ENCODE peak calls at places on chromosomes 2 and 18, in six cellular contexts. One of them, this sample, is unnamed.

GRCh38 chr2:153548536-153548935 is 70.0 kb upstream of the RPRM start:
- DNase-seq in sciatic nerve: no peak
- DNase-seq in AG20443: no peak
- DNase-seq in choroid plexus epithelial cell: no peak
- DNase-seq in HTR-8/SVneo: no peak
- DNase-seq in mesothelial cell of epicardium: no peak
- DNase-seq in this sample: no peak

GRCh38 chr2:162013514-162014205 is 60.4 kb downstream of the DPP4 start:
- DNase-seq in sciatic nerve: no peak
- DNase-seq in AG20443: no peak
- DNase-seq in choroid plexus epithelial cell: no peak
- DNase-seq in HTR-8/SVneo: no peak
- DNase-seq in mesothelial cell of epicardium: no peak
- DNase-seq in this sample: no peak

GRCh38 chr2:85861650-85862049 is 27.1 kb downstream of the ST3GAL5 start:
- DNase-seq in sciatic nerve: no peak
- DNase-seq in AG20443: no peak
- DNase-seq in choroid plexus epithelial cell: no peak
- DNase-seq in HTR-8/SVneo: no peak
- DNase-seq in mesothelial cell of epicardium: no peak
- DNase-seq in this sample: no peak

GRCh38 chr18:78722391-78722790 is 257.2 kb upstream of the SALL3 start:
- DNase-seq in sciatic nerve: peak; percentile 1
- DNase-seq in AG20443: no peak
- DNase-seq in choroid plexus epithelial cell: no peak
- DNase-seq in HTR-8/SVneo: no peak
- DNase-seq in mesothelial cell of epicardium: no peak
- DNase-seq in this sample: no peak

GRCh38 chr2:62826141-62826540 is 120.6 kb downstream of the EHBP1 start:
- DNase-seq in sciatic nerve: no peak
- DNase-seq in AG20443: no peak
- DNase-seq in choroid plexus epithelial cell: peak; percentile 76
- DNase-seq in HTR-8/SVneo: peak; percentile 23
- DNase-seq in mesothelial cell of epicardium: no peak
- DNase-seq in this sample: no peak

GRCh38 chr2:136135924-136136906 is 18.3 kb upstream of the CXCR4 start:
- DNase-seq in sciatic nerve: no peak
- DNase-seq in AG20443: no peak
- DNase-seq in choroid plexus epithelial cell: no peak
- DNase-seq in HTR-8/SVneo: no peak
- DNase-seq in mesothelial cell of epicardium: no peak
- DNase-seq in this sample: no peak

GRCh38 chr18:58091099-58091611 is 47.1 kb downstream of the NEDD4L start:
- DNase-seq in sciatic nerve: no peak
- DNase-seq in AG20443: no peak
- DNase-seq in choroid plexus epithelial cell: no peak
- DNase-seq in HTR-8/SVneo: no peak
- DNase-seq in mesothelial cell of epicardium: no peak
- DNase-seq in this sample: no peak

GRCh38 chr2:12702661-12703121 is 14.0 kb upstream of the TRIB2 start:
- DNase-seq in sciatic nerve: no peak
- DNase-seq in AG20443: peak; percentile 81
- DNase-seq in choroid plexus epithelial cell: peak; percentile 88
- DNase-seq in HTR-8/SVneo: peak; percentile 54
- DNase-seq in mesothelial cell of epicardium: no peak
- DNase-seq in this sample: no peak

GRCh38 chr2:230330206-230330605 is 3.2 kb downstream of the SP140L start:
- DNase-seq in sciatic nerve: no peak
- DNase-seq in AG20443: no peak
- DNase-seq in choroid plexus epithelial cell: no peak
- DNase-seq in HTR-8/SVneo: no peak
- DNase-seq in mesothelial cell of epicardium: no peak
- DNase-seq in this sample: no peak

GRCh38 chr2:7604456-7604855 is 687.2 kb downstream of the RNF144A start:
- DNase-seq in sciatic nerve: no peak
- DNase-seq in AG20443: peak; percentile 70
- DNase-seq in choroid plexus epithelial cell: no peak
- DNase-seq in HTR-8/SVneo: no peak
- DNase-seq in mesothelial cell of epicardium: no peak
- DNase-seq in this sample: no peak

GRCh38 chr2:20091305-20091991 is 40.0 kb upstream of the LAPTM4A start:
- DNase-seq in sciatic nerve: peak; percentile 79
- DNase-seq in AG20443: peak; percentile 92
- DNase-seq in choroid plexus epithelial cell: peak; percentile 94
- DNase-seq in HTR-8/SVneo: peak; percentile 94
- DNase-seq in mesothelial cell of epicardium: no peak
- DNase-seq in this sample: no peak

GRCh38 chr2:144515425-144515693 is 4.6 kb downstream of the ZEB2 start:
- DNase-seq in sciatic nerve: no peak
- DNase-seq in AG20443: no peak
- DNase-seq in choroid plexus epithelial cell: no peak
- DNase-seq in HTR-8/SVneo: no peak
- DNase-seq in mesothelial cell of epicardium: no peak
- DNase-seq in this sample: no peak

This sample was measured in HuH-7.